ENCODE peak calls at places on chromosomes 4 and X, in four cellular contexts. One of them, this sample, is unnamed.

GRCh38 chr4:112735474-112735951 is 98.6 kb downstream of the LARP7 start:
- DNase-seq in uterus: no peak
- DNase-seq in thoracic aorta: no peak
- DNase-seq in H9: no peak
- DNase-seq in this sample: no peak

GRCh38 chrX:9610774-9611392 is 146.0 kb downstream of the TBL1X start:
- DNase-seq in uterus: no peak
- DNase-seq in thoracic aorta: no peak
- DNase-seq in H9: no peak
- DNase-seq in this sample: no peak

GRCh38 chrX:27966492-27966891 is 14.8 kb downstream of the DCAF8L1 start:
- DNase-seq in uterus: no peak
- DNase-seq in thoracic aorta: no peak
- DNase-seq in H9: no peak
- DNase-seq in this sample: no peak

GRCh38 chr4:139603576-139604387 is 47.8 kb upstream of the SETD7 start:
- DNase-seq in uterus: peak
- DNase-seq in thoracic aorta: no peak
- DNase-seq in H9: no peak
- DNase-seq in this sample: no peak

GRCh38 chrX:97294016-97294415 is 410.3 kb downstream of the RPA4 start:
- DNase-seq in uterus: no peak
- DNase-seq in thoracic aorta: no peak
- DNase-seq in H9: no peak
- DNase-seq in this sample: no peak

GRCh38 chrX:24479924-24480722 is 15.0 kb downstream of the PDK3 start:
- DNase-seq in uterus: no peak
- DNase-seq in thoracic aorta: no peak
- DNase-seq in H9: no peak
- DNase-seq in this sample: no peak

GRCh38 chr4:110108960-110109359 is 89.5 kb downstream of the ELOVL6 start:
- DNase-seq in uterus: no peak
- DNase-seq in thoracic aorta: no peak
- DNase-seq in H9: no peak
- DNase-seq in this sample: no peak

GRCh38 chrX:23898412-23898959 is 9.3 kb downstream of the APOO start:
- DNase-seq in uterus: no peak
- DNase-seq in thoracic aorta: no peak
- DNase-seq in H9: no peak
- DNase-seq in this sample: no peak

GRCh38 chr4:6723851-6724250 is 7.9 kb downstream of the BLOC1S4 start:
- DNase-seq in uterus: no peak
- DNase-seq in thoracic aorta: no peak
- DNase-seq in H9: no peak
- DNase-seq in this sample: no peak

GRCh38 chrX:110123331-110123782 is 120.4 kb downstream of the TMEM164 start:
- DNase-seq in uterus: no peak
- DNase-seq in thoracic aorta: no peak
- DNase-seq in H9: no peak
- DNase-seq in this sample: no peak

GRCh38 chr4:76615999-76616398 is 181.0 kb downstream of the SHROOM3 start:
- DNase-seq in uterus: no peak
- DNase-seq in thoracic aorta: no peak
- DNase-seq in H9: no peak
- DNase-seq in this sample: no peak

GRCh38 chr4:4641661-4642180 is 99.9 kb upstream of the STX18 start:
- DNase-seq in uterus: no peak
- DNase-seq in thoracic aorta: no peak
- DNase-seq in H9: peak
- DNase-seq in this sample: no peak

GRCh38 chr4:133524369-133524768 is 375.3 kb downstream of the PCDH10 start:
- DNase-seq in uterus: no peak
- DNase-seq in thoracic aorta: no peak
- DNase-seq in H9: no peak
- DNase-seq in this sample: no peak

GRCh38 chr4:126051709-126052424 is 737.1 kb downstream of the FAT4 start:
- DNase-seq in uterus: no peak
- DNase-seq in thoracic aorta: no peak
- DNase-seq in H9: no peak
- DNase-seq in this sample: no peak

GRCh38 chr4:82776925-82777542 is 21.6 kb downstream of the SCD5 start:
- DNase-seq in uterus: no peak
- DNase-seq in thoracic aorta: no peak
- DNase-seq in H9: peak
- DNase-seq in this sample: no peak

GRCh38 chr4:74203467-74203866 is 45.5 kb downstream of the MTHFD2L start:
- DNase-seq in uterus: no peak
- DNase-seq in thoracic aorta: no peak
- DNase-seq in H9: no peak
- DNase-seq in this sample: no peak

GRCh38 chrX:124540474-124540873 is 194.1 kb downstream of the SH2D1A start:
- DNase-seq in uterus: no peak
- DNase-seq in thoracic aorta: no peak
- DNase-seq in H9: no peak
- DNase-seq in this sample: no peak

GRCh38 chr4:2862528-2862927 is 18.9 kb downstream of the ADD1 start:
- DNase-seq in uterus: no peak
- DNase-seq in thoracic aorta: no peak
- DNase-seq in H9: peak
- DNase-seq in this sample: no peak

GRCh38 chr4:41323706-41324105 is 67.0 kb downstream of the UCHL1 start:
- DNase-seq in uterus: no peak
- DNase-seq in thoracic aorta: no peak
- DNase-seq in H9: no peak
- DNase-seq in this sample: no peak

GRCh38 chrX:19810809-19811208 is 76.6 kb downstream of the SH3KBP1 start:
- DNase-seq in uterus: no peak
- DNase-seq in thoracic aorta: no peak
- DNase-seq in H9: no peak
- DNase-seq in this sample: peak

GRCh38 chr4:121873604-121874003 is 3.3 kb upstream of the BBS7 start:
- DNase-seq in uterus: no peak
- DNase-seq in thoracic aorta: no peak
- DNase-seq in H9: no peak
- DNase-seq in this sample: no peak

GRCh38 chrX:54825716-54826428 is 18.3 kb downstream of the MAGED2 start:
- DNase-seq in uterus: no peak
- DNase-seq in thoracic aorta: no peak
- DNase-seq in H9: no peak
- DNase-seq in this sample: no peak

GRCh38 chrX:139931646-139932076 is 1.2 kb downstream of the ATP11C start:
- DNase-seq in uterus: peak
- DNase-seq in thoracic aorta: no peak
- DNase-seq in H9: no peak
- DNase-seq in this sample: no peak

GRCh38 chr4:82797591-82798081 is 960 bp downstream of the SCD5 start:
- DNase-seq in uterus: no peak
- DNase-seq in thoracic aorta: no peak
- DNase-seq in H9: peak
- DNase-seq in this sample: no peak

GRCh38 chr4:25913056-25913850 is 767 bp upstream of the SMIM20 start:
- DNase-seq in uterus: peak
- DNase-seq in thoracic aorta: no peak
- DNase-seq in H9: no peak
- DNase-seq in this sample: no peak

GRCh38 chr4:174005422-174005821 is 278.0 kb downstream of the FBXO8 start:
- DNase-seq in uterus: no peak
- DNase-seq in thoracic aorta: no peak
- DNase-seq in H9: no peak
- DNase-seq in this sample: no peak

GRCh38 chr4:98794565-98795205 is 134.2 kb downstream of the EIF4E start:
- DNase-seq in uterus: no peak
- DNase-seq in thoracic aorta: no peak
- DNase-seq in H9: peak
- DNase-seq in this sample: no peak

DNA sequence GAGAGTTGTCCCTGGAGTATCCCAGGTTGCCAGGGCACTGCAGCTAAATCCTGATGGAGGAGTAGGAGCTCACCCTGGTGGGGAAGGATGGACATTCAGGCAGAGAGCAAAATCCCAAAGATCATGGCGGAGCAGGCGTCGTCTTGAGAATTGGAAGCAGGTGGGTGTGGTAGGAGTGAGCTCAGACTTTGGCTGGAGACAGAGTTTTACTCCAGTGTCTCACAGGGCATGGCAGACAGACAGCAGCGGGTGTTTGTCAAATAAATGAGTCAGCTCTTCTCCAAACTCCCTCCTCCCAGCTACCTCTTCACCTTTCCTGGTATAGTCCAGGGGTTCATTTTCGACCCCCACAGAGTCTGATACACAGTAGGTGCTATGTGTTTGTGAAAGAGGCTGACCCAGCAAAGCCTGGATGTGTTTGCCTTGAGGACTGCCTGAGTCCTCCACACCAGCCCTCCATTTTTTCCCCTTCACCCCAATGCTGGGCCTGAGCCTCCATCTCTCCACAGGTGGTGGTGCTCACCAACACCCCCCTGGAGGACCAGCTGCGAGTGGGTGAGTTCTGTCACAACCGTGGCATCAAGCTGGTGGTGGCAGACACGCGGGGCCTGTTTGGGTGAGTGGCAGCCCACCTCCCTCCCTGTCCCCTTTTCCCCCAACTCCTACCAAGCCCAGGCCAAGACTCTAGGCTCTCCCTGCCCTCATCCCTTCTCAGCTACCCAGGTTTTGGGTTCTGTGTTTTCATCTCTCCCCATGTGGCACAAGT is 6.9 kb downstream of the UBA1 start:
- DNase-seq in uterus: no peak
- DNase-seq in thoracic aorta: no peak
- DNase-seq in H9: no peak
- DNase-seq in this sample: no peak
- TF ChIP-seq CTCF in uterus: no peak
- TF ChIP-seq CTCF in thoracic aorta: no peak
- TF ChIP-seq CTCF in H9: peak
- TF ChIP-seq CTCF in this sample: no peak

DNA sequence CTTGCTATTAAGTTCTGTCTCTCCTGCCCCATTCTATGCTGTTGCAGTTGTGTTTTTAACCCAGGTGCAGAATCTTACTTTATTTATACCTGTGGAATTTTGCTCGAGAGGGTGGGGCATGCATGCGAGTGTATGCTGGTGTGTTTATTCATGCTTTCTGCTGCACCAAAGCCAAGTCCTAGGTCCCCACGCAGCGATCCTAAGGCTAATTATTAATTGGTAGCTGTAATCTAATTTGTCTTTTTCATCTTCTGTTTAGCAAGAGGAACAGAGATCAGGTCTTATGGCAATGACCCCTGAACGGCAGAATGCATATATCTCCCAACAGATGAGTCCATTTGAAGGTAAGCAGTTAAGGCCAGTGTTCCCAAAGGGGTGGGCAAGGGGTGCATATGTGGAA is 58.7 kb upstream of the MTM1 start:
- DNase-seq in uterus: no peak
- DNase-seq in thoracic aorta: no peak
- DNase-seq in H9: no peak
- DNase-seq in this sample: no peak
- H3K27ac ChIP-seq in uterus: no peak
- H3K27ac ChIP-seq in thoracic aorta: peak
- H3K27ac ChIP-seq in H9: no peak
- H3K27ac ChIP-seq in this sample: no peak

DNA sequence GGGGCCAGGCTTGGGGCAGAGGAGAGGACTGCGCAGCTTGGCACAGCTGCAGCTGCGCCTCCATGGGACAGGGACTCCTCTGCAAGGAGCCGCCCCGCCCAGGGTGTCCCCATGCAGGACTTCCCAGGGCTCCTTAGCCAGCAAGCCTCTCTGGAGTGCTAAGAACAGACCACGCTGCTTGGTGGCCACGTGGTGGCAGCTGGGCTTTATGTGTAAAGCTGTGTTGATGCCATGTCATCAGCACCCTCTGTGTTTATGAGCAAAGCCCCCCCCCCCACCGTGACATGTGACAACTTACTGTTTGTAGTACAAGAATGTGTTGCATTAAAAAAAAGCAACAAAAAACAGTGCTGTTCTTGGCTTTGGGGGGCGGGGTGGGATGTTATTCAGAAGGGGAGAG is 40.2 kb downstream of the ATP2B3 start:
- DNase-seq in uterus: no peak
- DNase-seq in thoracic aorta: no peak
- DNase-seq in H9: no peak
- DNase-seq in this sample: no peak
- TF ChIP-seq CTCF in uterus: no peak
- TF ChIP-seq CTCF in thoracic aorta: no peak
- TF ChIP-seq CTCF in H9: no peak
- TF ChIP-seq CTCF in this sample: no peak

GRCh38 chr4:79325436-79325835 is 425 bp downstream of the NAA11 start:
- DNase-seq in uterus: no peak
- DNase-seq in thoracic aorta: no peak
- DNase-seq in H9: no peak
- DNase-seq in this sample: no peak

GRCh38 chr4:79334783-79335182 is 8.9 kb upstream of the NAA11 start:
- DNase-seq in uterus: no peak
- DNase-seq in thoracic aorta: no peak
- DNase-seq in H9: no peak
- DNase-seq in this sample: no peak

GRCh38 chr4:79334341-79334740 is 8.5 kb upstream of the NAA11 start:
- DNase-seq in uterus: no peak
- DNase-seq in thoracic aorta: no peak
- DNase-seq in H9: no peak
- DNase-seq in this sample: no peak

GRCh38 chr4:79325864-79326328 is at the start of gene NAA11:
- DNase-seq in uterus: no peak
- DNase-seq in thoracic aorta: no peak
- DNase-seq in H9: no peak
- DNase-seq in this sample: no peak

DNA sequence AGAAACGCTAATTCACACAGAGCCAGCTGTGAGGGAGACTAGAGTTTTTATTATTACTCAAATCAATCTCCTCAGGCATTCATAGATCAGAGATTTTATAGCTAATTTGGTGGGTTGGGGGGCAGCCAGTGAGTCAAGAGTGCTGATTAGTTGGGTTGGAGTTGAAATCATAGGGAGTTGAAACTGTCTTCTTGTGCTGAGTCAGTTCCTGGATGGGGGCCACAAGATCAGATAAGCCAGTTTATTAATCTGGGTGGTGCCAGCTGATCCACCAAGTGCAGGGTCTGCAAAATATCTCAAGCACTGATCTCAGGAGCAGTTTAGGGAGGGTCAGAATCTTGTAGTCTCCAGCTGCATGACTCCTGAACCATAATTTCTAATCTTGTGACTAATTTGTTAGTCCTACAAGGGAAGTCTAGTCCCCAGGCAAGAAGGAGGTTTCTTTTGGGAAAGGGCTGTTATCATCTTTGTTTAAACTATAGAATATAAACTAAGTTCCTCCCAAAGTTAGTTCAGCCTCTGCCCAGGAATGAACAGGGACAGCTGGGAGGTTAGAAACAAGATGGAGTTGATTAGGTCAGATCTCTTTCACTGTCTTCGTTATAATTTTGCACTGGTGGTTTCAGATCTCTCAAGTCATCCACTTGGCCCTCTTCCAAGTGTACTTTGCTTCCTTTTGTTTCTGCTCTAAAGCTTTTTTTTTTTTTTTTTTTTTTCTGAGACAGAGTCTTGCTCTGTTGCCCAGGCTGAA is 5.4 kb upstream of the NAA11 start:
- DNase-seq in uterus: no peak
- DNase-seq in thoracic aorta: no peak
- DNase-seq in H9: no peak
- DNase-seq in this sample: no peak
- H3K27ac ChIP-seq in uterus: no peak
- H3K27ac ChIP-seq in thoracic aorta: no peak
- H3K27ac ChIP-seq in H9: no peak
- H3K27ac ChIP-seq in this sample: no peak

This sample was measured in coronary artery.